ENCODE peak calls at places on chromosomes 13 and 19, in six cellular contexts. D is upper lobe of right lung, B is K562, M is HCT116, U is astrocyte of the spinal cord, C is fibroblast of the aortic adventitia. V is an unnamed sample.

GRCh38 chr13:42109957-42110356 is 61.5 kb downstream of the DGKH start:
- DNase-seq in D (no peak), B (no peak), M (no peak), U (no peak), C (no peak), V (no peak)

GRCh38 chr13:101514695-101515275 is 62.3 kb downstream of the ITGBL1 start:
- DNase-seq in D (no peak), B (peak), M (peak), U (peak), C (peak), V (peak)

GRCh38 chr19:18456279-18456678 is 18.3 kb upstream of the ISYNA1 start:
- DNase-seq in D (no peak), B (no peak), M (no peak), U (no peak), C (no peak), V (no peak)

GRCh38 chr19:38263696-38264485 is 482 bp upstream of the SPINT2 start:
- DNase-seq in D (peak), B (no peak), M (peak), U (peak), C (peak), V (no peak)

GRCh38 chr19:18479964-18480723 is 41.7 kb downstream of the ELL start:
- DNase-seq in D (peak), B (peak), M (no peak), U (no peak), C (peak), V (no peak)

GRCh38 chr19:38429055-38429810 is 3.2 kb upstream of the RASGRP4 start:
- DNase-seq in D (no peak), B (no peak), M (no peak), U (no peak), C (no peak), V (no peak)

GRCh38 chr13:72839831-72840426 is 58.0 kb downstream of the PIBF1 start:
- DNase-seq in D (no peak), B (peak), M (peak), U (peak), C (peak), V (peak)

GRCh38 chr13:30807392-30807791 is 72.0 kb downstream of the ALOX5AP start:
- DNase-seq in D (no peak), B (no peak), M (no peak), U (no peak), C (no peak), V (no peak)

GRCh38 chr19:40567040-40567749 is 9.5 kb upstream of the SHKBP1 start:
- DNase-seq in D (no peak), B (peak), M (no peak), U (no peak), C (no peak), V (no peak)

GRCh38 chr19:16473875-16474397 is 2.2 kb upstream of the EPS15L1 start:
- DNase-seq in D (no peak), B (no peak), M (no peak), U (no peak), C (no peak), V (no peak)

GRCh38 chr13:79490846-79491245 is 9.9 kb downstream of the NDFIP2 start:
- DNase-seq in D (no peak), B (no peak), M (no peak), U (no peak), C (peak), V (no peak)

GRCh38 chr13:70203661-70204229 is 95.5 kb upstream of the KLHL1 start:
- DNase-seq in D (peak), B (no peak), M (peak), U (peak), C (no peak), V (no peak)

GRCh38 chr19:3129112-3129511 is 6.7 kb upstream of the GNA15 start:
- DNase-seq in D (no peak), B (peak), M (peak), U (peak), C (peak), V (peak)

GRCh38 chr13:21232196-21232595 is 55.7 kb downstream of the MRPL57 start:
- DNase-seq in D (no peak), B (no peak), M (no peak), U (no peak), C (peak), V (no peak)

GRCh38 chr13:25598421-25598820 is 226.6 kb downstream of the ATP8A2 start:
- DNase-seq in D (no peak), B (no peak), M (no peak), U (no peak), C (no peak), V (no peak)

GRCh38 chr19:35807633-35808032 is 5.0 kb downstream of the PRODH2 start:
- DNase-seq in D (no peak), B (no peak), M (no peak), U (no peak), C (no peak), V (no peak)

GRCh38 chr13:19959141-19959830 is 759 bp downstream of the ZMYM2 start:
- DNase-seq in D (peak), B (peak), M (peak), U (peak), C (peak), V (no peak)

GRCh38 chr19:16364231-16364865 is 39.7 kb downstream of the KLF2 start:
- DNase-seq in D (no peak), B (no peak), M (no peak), U (no peak), C (no peak), V (no peak)

GRCh38 chr19:34404109-34404909 is at the start of gene PDCD2L:
- DNase-seq in D (peak), B (peak), M (peak), U (peak), C (peak), V (peak)
- H3K4me3 ChIP-seq in D (peak), B (peak), M (peak), U (peak), C (peak), V (peak)

GRCh38 chr19:31096930-31097329 is 252.3 kb downstream of the TSHZ3 start:
- DNase-seq in D (no peak), B (no peak), M (no peak), U (no peak), C (peak), V (no peak)

GRCh38 chr19:31096047-31096446 is 253.2 kb downstream of the TSHZ3 start:
- DNase-seq in D (no peak), B (no peak), M (no peak), U (no peak), C (no peak), V (no peak)

GRCh38 chr19:31100945-31101344 is 248.3 kb downstream of the TSHZ3 start:
- DNase-seq in D (no peak), B (no peak), M (no peak), U (no peak), C (no peak), V (no peak)

GRCh38 chr19:31102674-31103073 is 246.6 kb downstream of the TSHZ3 start:
- DNase-seq in D (no peak), B (no peak), M (no peak), U (no peak), C (no peak), V (no peak)

GRCh38 chr19:31099470-31100190 is 249.6 kb downstream of the TSHZ3 start:
- DNase-seq in D (no peak), B (no peak), M (no peak), U (no peak), C (peak), V (no peak)
- TF ChIP-seq CTCF in D (no peak), B (no peak), M (no peak), U (no peak), C (no peak), V (no peak)

GRCh38 chr19:58571575-58571947 is 1.6 kb downstream of the MZF1 start:
- DNase-seq in D (peak), B (no peak), M (no peak), U (no peak), C (no peak), V (no peak)
- H3K4me3 ChIP-seq in D (no peak), B (no peak), M (no peak), U (no peak), C (no peak), V (no peak)

GRCh38 chr13:23711355-23711754 is 141.1 kb downstream of the TNFRSF19 start:
- DNase-seq in D (no peak), B (no peak), M (no peak), U (no peak), C (no peak), V (no peak)

GRCh38 chr13:23710366-23710765 is 140.2 kb downstream of the TNFRSF19 start:
- DNase-seq in D (no peak), B (no peak), M (no peak), U (no peak), C (no peak), V (no peak)

GRCh38 chr13:23709521-23709920 is 139.3 kb downstream of the TNFRSF19 start:
- DNase-seq in D (no peak), B (no peak), M (no peak), U (no peak), C (peak), V (no peak)

GRCh38 chr13:23705578-23705977 is 135.4 kb downstream of the TNFRSF19 start:
- DNase-seq in D (no peak), B (no peak), M (no peak), U (no peak), C (peak), V (no peak)

DNA sequence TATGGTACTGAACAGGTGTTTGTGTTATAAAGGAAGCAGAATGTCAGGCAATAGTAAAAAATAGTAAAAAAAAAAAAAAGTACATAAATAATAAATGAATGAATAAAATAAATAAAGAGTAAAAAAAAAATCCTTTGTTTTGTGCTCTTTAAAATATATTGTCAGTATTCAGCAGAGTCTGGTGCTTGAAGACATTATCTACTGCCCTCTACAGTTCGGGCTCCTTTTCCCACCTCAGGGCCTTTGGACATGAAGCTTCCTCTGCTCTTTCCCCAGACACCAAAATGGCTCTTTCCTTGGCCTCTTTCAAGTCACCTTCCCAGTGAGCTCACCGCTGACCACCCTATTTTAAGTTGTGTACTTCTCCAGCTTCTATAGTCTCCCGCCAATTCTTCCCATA is 137.5 kb downstream of the TNFRSF19 start:
- DNase-seq in D (no peak), B (peak), M (peak), U (peak), C (peak), V (no peak)
- TF ChIP-seq CTCF in D (peak), B (peak), M (peak), U (peak), C (peak), V (peak)

GRCh38 chr13:110227416-110227815 is 79.5 kb downstream of the COL4A1 start:
- DNase-seq in D (no peak), B (no peak), M (no peak), U (no peak), C (no peak), V (no peak)
- H3K4me3 ChIP-seq in D (no peak), B (no peak), M (no peak), U (no peak), C (no peak), V (no peak)

DNA sequence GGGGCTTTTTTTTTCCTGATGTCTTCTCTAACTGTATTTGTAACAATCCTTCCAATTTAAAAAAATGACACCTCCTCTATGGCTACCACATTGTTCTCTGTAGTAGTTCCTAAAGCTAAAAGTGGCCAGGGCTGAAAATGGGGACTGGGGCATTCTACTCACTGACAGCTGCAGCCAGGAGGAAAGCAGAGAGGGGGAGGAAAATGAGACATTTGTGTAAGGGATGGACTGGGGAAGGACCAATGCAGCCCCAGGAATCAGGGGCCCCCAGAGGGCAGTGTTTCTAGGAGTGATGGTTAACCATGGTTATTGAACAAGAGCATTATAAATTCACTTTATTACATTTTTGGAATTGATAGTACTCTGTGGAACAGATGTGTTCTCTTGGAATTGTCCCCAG is 34.3 kb upstream of the C1QTNF9 start:
- DNase-seq in D (no peak), B (no peak), M (no peak), U (no peak), C (no peak), V (no peak)
- TF ChIP-seq CTCF in D (no peak), B (no peak), M (no peak), U (no peak), C (no peak), V (no peak)

GRCh38 chr13:93413972-93414717 is 187.5 kb downstream of the GPC6 start:
- DNase-seq in D (no peak), B (no peak), M (no peak), U (peak), C (peak), V (no peak)

GRCh38 chr13:93418398-93418797 is 191.8 kb downstream of the GPC6 start:
- DNase-seq in D (no peak), B (no peak), M (no peak), U (no peak), C (no peak), V (no peak)

GRCh38 chr13:93420206-93420605 is 193.6 kb downstream of the GPC6 start:
- DNase-seq in D (no peak), B (no peak), M (no peak), U (no peak), C (no peak), V (no peak)

GRCh38 chr13:93420887-93421286 is 194.3 kb downstream of the GPC6 start:
- DNase-seq in D (no peak), B (no peak), M (no peak), U (no peak), C (no peak), V (no peak)

DNA sequence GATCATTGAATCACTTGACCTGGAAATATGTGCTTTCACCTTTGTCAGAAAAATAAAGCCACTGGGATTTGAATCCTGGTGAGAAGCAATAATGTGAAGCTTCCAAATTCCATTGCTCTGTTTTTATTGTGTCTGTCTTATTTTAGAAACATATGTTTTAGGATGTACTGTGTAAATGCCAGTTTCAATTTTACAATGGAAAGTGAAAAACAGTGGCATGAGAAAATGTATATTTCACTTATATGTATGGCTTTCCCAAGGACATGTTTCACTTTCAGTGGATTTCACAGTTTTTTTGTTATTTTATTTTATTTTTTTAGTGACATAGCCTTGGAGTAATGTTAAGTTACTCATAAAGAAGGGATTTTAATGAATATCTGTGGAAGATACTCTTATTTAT is 190.3 kb downstream of the GPC6 start:
- DNase-seq in D (no peak), B (no peak), M (no peak), U (peak), C (no peak), V (no peak)
- H3K4me3 ChIP-seq in D (no peak), B (no peak), M (no peak), U (no peak), C (no peak), V (no peak)